ENCODE peak calls at places on chromosomes 11 and 22, in four cellular contexts. D is WTC11, S is A549, Z is K562. K is an unnamed sample.

GRCh38 chr11:107370390-107370789 is 87.2 kb downstream of the CWF19L2 start:
- DNase-seq in Z (no peak), S (no peak), D (no peak), K (no peak)

GRCh38 chr11:132035228-132035627 is 664.8 kb downstream of the NTM start:
- DNase-seq in D (no peak), S (no peak), Z (no peak), K (no peak)

GRCh38 chr11:76631566-76632308 is 38.8 kb downstream of the LRRC32 start:
- DNase-seq in D (no peak), Z (no peak), S (no peak), K (no peak)

GRCh38 chr22:43197271-43197941 is 10.5 kb upstream of the TTLL12 start:
- DNase-seq in S (no peak), Z (no peak), D (no peak), K (no peak)

GRCh38 chr11:61332266-61332822 is 561 bp downstream of the DDB1 start:
- DNase-seq in S (no peak), D (no peak), Z (peak; percentile 75), K (peak; percentile 52)

GRCh38 chr11:88418508-88418907 is 81.0 kb upstream of the CTSC start:
- DNase-seq in Z (no peak), D (no peak), S (no peak), K (no peak)

GRCh38 chr11:18390088-18390487 is 4.3 kb upstream of the LDHA start:
- DNase-seq in Z (no peak), D (no peak), S (no peak), K (no peak)

GRCh38 chr11:99351620-99352019 is 330.9 kb downstream of the CNTN5 start:
- DNase-seq in S (no peak), D (no peak), Z (no peak), K (no peak)

GRCh38 chr11:65766535-65766934 is 14.2 kb downstream of the AP5B1 start:
- DNase-seq in Z (no peak), D (no peak), S (no peak), K (no peak)

GRCh38 chr11:91730071-91730470 is 494.5 kb upstream of the FAT3 start:
- DNase-seq in S (no peak), Z (no peak), D (peak; percentile 6), K (no peak)

GRCh38 chr11:19864141-19865120 is 151.8 kb downstream of the NAV2 start:
- DNase-seq in S (no peak), Z (no peak), D (no peak), K (peak; percentile 24)

GRCh38 chr11:15775051-15775541 is 581.2 kb downstream of the SOX6 start:
- DNase-seq in D (no peak), Z (no peak), S (no peak), K (no peak)

GRCh38 chr11:124892750-124893454 is 4.8 kb downstream of the ROBO4 start:
- DNase-seq in D (no peak), S (no peak), Z (no peak), K (no peak)

GRCh38 chr11:75272821-75273301 is 32.3 kb downstream of the TPBGL start:
- DNase-seq in S (no peak), D (peak; percentile 5), Z (no peak), K (no peak)

GRCh38 chr11:121318848-121319834 is 26.6 kb downstream of the SC5D start:
- DNase-seq in Z (no peak), D (no peak), S (peak; percentile 26), K (peak; percentile 30)

GRCh38 chr11:84608788-84609309 is 1018.3 kb downstream of the DLG2 start:
- DNase-seq in D (no peak), S (no peak), Z (no peak), K (no peak)

GRCh38 chr11:83073884-83074283 is 2.2 kb upstream of the RAB30 start:
- DNase-seq in S (no peak), Z (no peak), D (no peak), K (no peak)

GRCh38 chr11:11621881-11622706 is at the start of gene GALNT18:
- DNase-seq in Z (peak; percentile 100), S (peak; percentile 94), D (peak; percentile 93), K (peak; percentile 67)

GRCh38 chr11:35404397-35404775 is 15.0 kb downstream of the SLC1A2 start:
- DNase-seq in S (peak; percentile 54), D (peak; percentile 76), Z (peak; percentile 46), K (peak; percentile 18)

GRCh38 chr11:134779179-134779578 is 367.1 kb upstream of the B3GAT1 start:
- DNase-seq in D (no peak), Z (no peak), S (no peak), K (no peak)

GRCh38 chr11:80109652-80110051 is 668.8 kb upstream of the TENM4 start:
- DNase-seq in D (no peak), S (no peak), Z (no peak), K (no peak)

GRCh38 chr11:15327786-15328231 is 213.1 kb downstream of the INSC start:
- DNase-seq in D (peak; percentile 90), S (peak; percentile 39), Z (peak; percentile 65), K (peak; percentile 16)

GRCh38 chr22:40605676-40606250 is 30.8 kb downstream of the MRTFA start:
- DNase-seq in S (no peak), D (no peak), Z (no peak), K (no peak)

GRCh38 chr11:129090056-129090455 is 102.1 kb downstream of the ARHGAP32 start:
- DNase-seq in Z (no peak), D (no peak), S (no peak), K (no peak)

GRCh38 chr11:73072935-73073481 is 69.1 kb downstream of the FCHSD2 start:
- DNase-seq in S (peak; percentile 75), D (no peak), Z (no peak), K (no peak)

GRCh38 chr11:72641522-72641899 is 32.7 kb downstream of the PDE2A start:
- DNase-seq in D (no peak), S (no peak), Z (no peak), K (no peak)

GRCh38 chr22:48366056-48366455 is 1461.6 kb downstream of the BRD1 start:
- DNase-seq in S (no peak), D (no peak), Z (no peak), K (no peak)

GRCh38 chr22:25747245-25747944 is 5.4 kb downstream of the MYO18B start:
- DNase-seq in Z (peak; percentile 76), D (no peak), S (peak; percentile 87), K (peak; percentile 35)

GRCh38 chr11:1127664-1128162 is 30.0 kb upstream of the MUC5AC start:
- DNase-seq in D (no peak), S (no peak), Z (no peak), K (no peak)

GRCh38 chr11:1130276-1131032 is 27.3 kb upstream of the MUC5AC start:
- DNase-seq in S (no peak), Z (no peak), D (no peak), K (no peak)

GRCh38 chr11:1129666-1130160 is 28.0 kb upstream of the MUC5AC start:
- DNase-seq in D (peak; percentile 10), S (no peak), Z (no peak), K (no peak)

GRCh38 chr11:1128333-1129142 is 29.2 kb upstream of the MUC5AC start:
- DNase-seq in S (no peak), D (peak; percentile 10), Z (no peak), K (no peak)

DNA sequence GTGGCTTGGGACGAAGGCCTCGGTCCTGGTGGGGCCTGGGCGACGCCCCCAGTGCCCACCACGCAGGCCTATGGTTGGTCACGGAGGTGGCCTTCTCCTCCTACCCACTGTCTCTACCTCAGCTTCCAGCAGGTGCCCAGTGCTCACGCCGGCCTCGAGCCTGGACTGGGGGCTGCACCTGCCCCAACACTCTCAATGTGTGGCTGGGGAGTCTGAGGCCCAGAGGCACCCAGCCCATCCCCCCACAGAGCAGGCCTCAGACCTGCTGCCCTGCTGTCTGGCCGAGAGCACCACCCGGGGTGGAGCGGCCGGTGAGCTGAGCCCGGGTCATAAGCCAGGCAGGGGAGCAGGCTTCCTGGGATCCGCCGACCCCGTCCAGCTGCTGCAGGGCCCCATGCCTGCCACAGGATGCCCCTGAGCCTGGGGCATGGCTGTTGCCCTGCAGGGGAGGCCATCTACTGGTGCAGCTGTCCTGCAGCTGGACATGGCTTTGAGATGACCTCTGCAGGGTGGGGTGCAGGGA is 28.5 kb upstream of the MUC5AC start:
- DNase-seq in S (no peak), Z (no peak), D (peak; percentile 8), K (no peak)
- TF ChIP-seq NR3C1 in S (no peak), Z (no peak), D (no peak), K (no peak)

DNA sequence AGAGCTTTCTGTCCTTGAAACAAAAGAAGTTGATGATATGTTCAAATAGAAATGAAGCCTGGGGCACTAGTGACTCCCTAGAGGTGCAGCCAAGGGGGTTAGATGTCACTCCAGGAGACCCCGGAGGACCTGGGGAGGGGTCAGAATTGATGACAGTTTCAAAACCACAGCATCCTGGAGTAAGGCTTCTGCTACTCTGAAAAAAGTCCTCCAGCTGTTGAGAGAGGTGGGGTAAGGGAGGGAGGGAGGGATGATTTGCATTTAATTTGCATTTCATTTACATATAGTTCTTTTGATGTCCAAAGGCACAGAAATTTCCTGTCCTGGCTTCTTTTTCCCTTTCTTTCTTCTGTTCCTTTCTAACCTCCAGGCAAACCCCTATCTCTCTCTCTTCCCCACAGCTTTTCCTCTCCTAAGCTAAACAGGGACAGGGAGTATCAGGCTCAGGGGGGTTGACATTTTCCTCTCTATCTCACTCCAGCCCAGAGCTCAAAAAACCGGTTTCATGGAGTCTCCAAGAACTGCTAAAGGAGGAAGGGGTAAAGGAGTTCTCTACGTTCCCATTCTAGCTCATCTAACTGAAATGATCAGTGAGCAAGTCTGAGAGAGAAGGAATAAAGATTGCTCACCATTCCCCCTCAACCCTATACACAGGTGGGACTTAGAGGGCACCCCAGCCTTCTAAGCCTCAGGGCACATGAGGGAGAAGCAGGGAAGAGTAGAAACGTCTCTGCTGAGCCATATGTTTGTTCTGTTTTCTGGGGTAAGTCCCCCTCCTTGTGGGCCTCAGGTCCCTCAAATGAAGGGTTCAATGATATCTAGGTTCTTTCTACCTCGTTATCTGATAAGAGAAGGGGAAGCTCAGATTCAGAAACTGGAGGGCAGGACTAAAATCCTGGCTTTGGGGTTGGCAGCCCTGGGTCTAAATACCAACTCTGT is 3.5 kb upstream of the POU2F3 start:
- DNase-seq in Z (peak; percentile 36), D (no peak), S (peak; percentile 8), K (no peak)
- TF ChIP-seq NR3C1 in Z (no peak), D (no peak), S (no peak), K (no peak)

GRCh38 chr11:63813035-63813562 is at the start of gene SPINDOC:
- DNase-seq in S (peak; percentile 60), D (peak; percentile 75), Z (peak; percentile 96), K (peak; percentile 47)
- TF ChIP-seq NR3C1 in S (no peak), D (no peak), Z (no peak), K (no peak)

DNA sequence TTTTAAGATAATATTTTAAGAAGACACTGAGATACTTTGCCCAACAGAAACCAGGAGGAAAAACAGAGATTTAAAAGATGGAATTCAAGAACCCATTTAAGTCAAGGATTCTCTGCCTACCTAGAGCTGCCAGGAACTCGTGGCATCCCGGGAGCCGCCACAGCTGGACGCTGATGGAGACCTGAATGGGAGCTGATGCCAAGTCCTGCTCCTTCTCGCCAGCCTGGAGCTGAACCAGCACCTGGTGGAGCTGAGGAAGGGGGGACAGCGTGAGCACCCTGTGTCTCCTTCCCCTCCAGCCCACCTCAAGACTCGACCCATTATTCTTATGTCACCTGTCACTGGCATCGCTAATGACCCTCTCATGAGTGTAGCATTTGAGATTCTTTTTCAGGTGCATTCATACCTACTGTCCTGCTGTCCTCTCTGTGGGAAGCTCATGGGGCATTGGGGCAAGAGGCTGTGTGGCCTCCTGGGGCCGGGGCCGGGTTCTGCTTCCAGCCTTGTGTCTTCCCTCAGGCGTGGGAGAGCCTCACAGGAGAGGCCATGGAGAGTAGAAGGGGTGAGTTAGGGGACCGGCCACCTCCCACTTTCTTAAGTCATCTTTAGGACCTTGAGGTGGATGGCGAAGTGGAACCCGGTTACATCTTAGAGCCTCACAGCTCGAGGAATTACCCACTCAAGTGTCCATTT is 70.8 kb upstream of the PITPNB start:
- DNase-seq in Z (no peak), S (no peak), D (no peak), K (no peak)
- TF ChIP-seq NR3C1 in Z (no peak), S (no peak), D (no peak), K (no peak)

K was measured in HepG2.